ENCODE peak calls at places on chromosomes 6 and 20, in five cellular contexts. B is stimulated activated CD8-positive, alpha-beta memory T cell treated with anti-CD3 and anti-CD28 coated beads, Interleukin-4, amount 100 ng/mL, for 24 hours; X is activated effector memory CD4-positive, alpha-beta T cell treated with anti-CD3 and anti-CD28 coated beads, Interleukin-2, amount 50 U/mL, for 16 hours; S is progenitor cell of endocrine pancreas; I is NCI-H1092 treated with DMSO at 0.1 percent for 48 hours. G is an unnamed sample.

GRCh38 chr6:3744211-3744900 is 7.2 kb downstream of the PXDC1 start:
- DNase-seq in B (no peak), X (no peak), S (no peak), I (no peak), G (peak)

GRCh38 chr6:156862711-156863110 is 85.5 kb downstream of the ARID1B start:
- DNase-seq in B (no peak), X (peak), S (no peak), I (no peak), G (no peak)

GRCh38 chr6:113347420-113347819 is 509.7 kb upstream of the MARCKS start:
- DNase-seq in B (no peak), X (no peak), S (no peak), I (no peak), G (no peak)

GRCh38 chr6:88238065-88238464 is 71.9 kb upstream of the CNR1 start:
- DNase-seq in B (no peak), X (no peak), S (peak), I (peak), G (no peak)

GRCh38 chr6:16540804-16541752 is 220.2 kb downstream of the ATXN1 start:
- DNase-seq in B (no peak), X (no peak), S (no peak), I (no peak), G (no peak)

GRCh38 chr20:44113642-44113945 is 73.4 kb downstream of the JPH2 start:
- DNase-seq in B (no peak), X (no peak), S (no peak), I (no peak), G (no peak)

GRCh38 chr6:142301421-142302391 is at the start of gene ADGRG6:
- DNase-seq in B (peak), X (peak), S (peak), I (no peak), G (peak)

GRCh38 chr6:160041608-160042007 is 72.7 kb downstream of the IGF2R start:
- DNase-seq in B (no peak), X (no peak), S (no peak), I (peak), G (no peak)

GRCh38 chr20:41175727-41176330 is 38.5 kb downstream of the PLCG1 start:
- DNase-seq in B (no peak), X (no peak), S (peak), I (no peak), G (peak)

GRCh38 chr20:8749101-8749500 is 319.8 kb upstream of the PLCB4 start:
- DNase-seq in B (no peak), X (no peak), S (no peak), I (no peak), G (no peak)

GRCh38 chr6:30735668-30736314 is 6.7 kb downstream of the FLOT1 start:
- DNase-seq in B (no peak), X (no peak), S (no peak), I (no peak), G (no peak)

GRCh38 chr6:104527761-104528415 is 331.8 kb downstream of the HACE1 start:
- DNase-seq in B (no peak), X (no peak), S (no peak), I (no peak), G (no peak)

GRCh38 chr6:106398621-106399020 is 38.1 kb downstream of the CRYBG1 start:
- DNase-seq in B (no peak), X (no peak), S (no peak), I (no peak), G (no peak)

GRCh38 chr20:16007164-16007563 is 566.1 kb downstream of the KIF16B start:
- DNase-seq in B (no peak), X (no peak), S (no peak), I (no peak), G (no peak)

GRCh38 chr6:2237001-2237400 is 8.4 kb downstream of the GMDS start:
- DNase-seq in B (no peak), X (no peak), S (no peak), I (no peak), G (no peak)

GRCh38 chr6:1290805-1291204 is 21.1 kb upstream of the FOXQ1 start:
- DNase-seq in B (no peak), X (no peak), S (no peak), I (no peak), G (no peak)

GRCh38 chr6:56727097-56727845 is 84.6 kb upstream of the DST start:
- DNase-seq in B (no peak), X (no peak), S (no peak), I (no peak), G (no peak)

GRCh38 chr20:19457551-19457950 is 245.1 kb downstream of the SLC24A3 start:
- DNase-seq in B (no peak), X (no peak), S (no peak), I (no peak), G (no peak)

GRCh38 chr20:23622839-23623343 is 14.9 kb downstream of the CST3 start:
- DNase-seq in B (no peak), X (no peak), S (no peak), I (no peak), G (peak)

GRCh38 chr6:30447237-30447636 is 42.1 kb upstream of the HLA-E start:
- DNase-seq in B (no peak), X (no peak), S (no peak), I (no peak), G (no peak)

GRCh38 chr20:12614764-12615163 is 394.0 kb upstream of the SPTLC3 start:
- DNase-seq in B (no peak), X (no peak), S (no peak), I (no peak), G (no peak)

GRCh38 chr6:26576407-26576843 is 20.3 kb upstream of the ABT1 start:
- DNase-seq in B (no peak), X (no peak), S (no peak), I (no peak), G (no peak)

GRCh38 chr20:14902432-14903089 is 565.1 kb upstream of the FLRT3 start:
- DNase-seq in B (no peak), X (no peak), S (no peak), I (no peak), G (no peak)

GRCh38 chr6:116424001-116424400 is 37.2 kb upstream of the CALHM6 start:
- DNase-seq in B (no peak), X (no peak), S (no peak), I (no peak), G (no peak)

GRCh38 chr20:37845261-37845681 is 57.7 kb upstream of the VSTM2L start:
- DNase-seq in B (no peak), X (no peak), S (no peak), I (peak), G (no peak)

GRCh38 chr6:158703840-158704822 is 54.3 kb downstream of the SYTL3 start:
- DNase-seq in B (peak), X (peak), S (peak), I (peak), G (peak)

GRCh38 chr20:14860410-14860814 is 523.0 kb upstream of the FLRT3 start:
- DNase-seq in B (no peak), X (no peak), S (no peak), I (peak), G (no peak)

GRCh38 chr6:17281497-17282481 is 628 bp downstream of the RBM24 start:
- DNase-seq in B (no peak), X (no peak), S (peak), I (peak), G (no peak)

GRCh38 chr6:14134211-14134910 is 16.8 kb downstream of the CD83 start:
- DNase-seq in B (no peak), X (no peak), S (no peak), I (no peak), G (no peak)

GRCh38 chr20:57104711-57105110 is 161.7 kb downstream of the BMP7 start:
- DNase-seq in B (no peak), X (no peak), S (no peak), I (no peak), G (no peak)

GRCh38 chr20:63740070-63740500 is 509 bp downstream of the SLC2A4RG start:
- DNase-seq in B (no peak), X (peak), S (no peak), I (no peak), G (peak)

GRCh38 chr6:14584450-14584849 is 466.9 kb downstream of the CD83 start:
- DNase-seq in B (no peak), X (no peak), S (no peak), I (no peak), G (no peak)

GRCh38 chr6:148881593-148882311 is 134.9 kb downstream of the UST start:
- DNase-seq in B (no peak), X (no peak), S (no peak), I (no peak), G (no peak)

GRCh38 chr20:25077610-25078169 is 4.3 kb downstream of the VSX1 start:
- DNase-seq in B (no peak), X (no peak), S (no peak), I (peak), G (peak)

GRCh38 chr20:63740501-63741353 is 1.2 kb downstream of the SLC2A4RG start:
- DNase-seq in B (no peak), X (peak), S (peak), I (peak), G (peak)

GRCh38 chr6:152099816-152100618 is 292.5 kb downstream of the ESR1 start:
- DNase-seq in B (no peak), X (no peak), S (no peak), I (no peak), G (no peak)